ENCODE peak calls at places on chromosomes 6 and 20, in six cellular contexts. J is HCT116, F is choroid plexus epithelial cell, H is upper lobe of left lung, I is GM13977, Y is lower lobe of right lung. M is an unnamed sample.

GRCh38 chr6:42907336-42907735 is 8.5 kb upstream of the PTCRA start:
- DNase-seq in J (no peak), I (no peak), Y (no peak), H (no peak), F (no peak), M (no peak)

GRCh38 chr6:7051780-7052440 is 55.9 kb upstream of the RREB1 start:
- DNase-seq in H (peak), Y (peak), F (peak), J (no peak), I (peak), M (peak)

GRCh38 chr20:57540889-57541288 is 15.9 kb upstream of the CTCFL start:
- DNase-seq in Y (no peak), H (no peak), I (no peak), F (no peak), J (no peak), M (no peak)

GRCh38 chr20:51906049-51906448 is 103.7 kb upstream of the SALL4 start:
- DNase-seq in F (no peak), H (no peak), I (no peak), J (no peak), Y (no peak), M (no peak)

GRCh38 chr6:143549630-143550268 is 38.2 kb upstream of the FUCA2 start:
- DNase-seq in J (no peak), Y (no peak), I (peak), F (no peak), H (no peak), M (no peak)

GRCh38 chr20:48745330-48745729 is 82.5 kb downstream of the PREX1 start:
- DNase-seq in Y (no peak), I (no peak), J (no peak), F (peak), H (no peak), M (no peak)

GRCh38 chr6:157143171-157143884 is 180.0 kb downstream of the TMEM242 start:
- DNase-seq in J (no peak), I (no peak), F (peak), H (no peak), Y (no peak), M (no peak)

GRCh38 chr20:20786428-20786827 is 74.0 kb upstream of the RALGAPA2 start:
- DNase-seq in F (no peak), Y (peak), I (no peak), H (peak), J (no peak), M (no peak)

GRCh38 chr20:56706867-56707360 is 77.8 kb downstream of the TFAP2C start:
- DNase-seq in J (no peak), I (no peak), H (no peak), F (no peak), Y (no peak), M (no peak)

GRCh38 chr20:58224097-58224496 is 4.4 kb downstream of the ANKRD60 start:
- DNase-seq in J (no peak), Y (no peak), F (no peak), H (no peak), I (no peak), M (no peak)

GRCh38 chr6:33417127-33417902 is 592 bp downstream of the CUTA start:
- DNase-seq in F (peak), Y (no peak), I (no peak), H (no peak), J (no peak), M (no peak)

GRCh38 chr6:18207438-18207837 is 52.2 kb downstream of the KDM1B start:
- DNase-seq in Y (no peak), F (no peak), J (no peak), H (no peak), I (no peak), M (no peak)

GRCh38 chr6:27238010-27238983 is 9.2 kb upstream of the PRSS16 start:
- DNase-seq in Y (no peak), H (peak), J (no peak), I (no peak), F (no peak), M (peak)

GRCh38 chr6:165900970-165901369 is 237.9 kb upstream of the PDE10A start:
- DNase-seq in I (no peak), Y (no peak), H (no peak), F (no peak), J (no peak), M (no peak)

GRCh38 chr6:157989541-157990289 is 8.1 kb downstream of the SYNJ2 start:
- DNase-seq in H (no peak), Y (peak), F (peak), I (no peak), J (no peak), M (no peak)

GRCh38 chr20:34403063-34403827 is 40.2 kb downstream of the ITCH start:
- DNase-seq in Y (no peak), I (no peak), H (no peak), J (no peak), F (no peak), M (no peak)

GRCh38 chr6:128186724-128187123 is 285.9 kb upstream of the THEMIS start:
- DNase-seq in J (no peak), I (no peak), Y (no peak), H (no peak), F (peak), M (no peak)

GRCh38 chr6:142935553-142936517 is 9.1 kb downstream of the HIVEP2 start:
- DNase-seq in F (no peak), I (no peak), H (no peak), J (no peak), Y (no peak), M (no peak)

GRCh38 chr6:28980797-28981390 is 24.2 kb downstream of the ZNF311 start:
- DNase-seq in F (peak), J (peak), H (peak), I (peak), Y (no peak), M (no peak)

GRCh38 chr20:8152183-8152582 is 20.1 kb downstream of the PLCB1 start:
- DNase-seq in H (no peak), I (no peak), J (no peak), Y (no peak), F (peak), M (no peak)

GRCh38 chr6:168163096-168163731 is 84.2 kb upstream of the FRMD1 start:
- DNase-seq in I (no peak), F (peak), Y (no peak), H (no peak), J (no peak), M (no peak)

GRCh38 chr6:53741417-53741816 is 53.4 kb upstream of the LRRC1 start:
- DNase-seq in F (no peak), Y (peak), H (peak), I (no peak), J (no peak), M (no peak)

GRCh38 chr20:14865169-14865568 is 527.8 kb upstream of the FLRT3 start:
- DNase-seq in J (no peak), F (peak), H (no peak), I (no peak), Y (no peak), M (no peak)

GRCh38 chr6:27139753-27140522 is 107.6 kb upstream of the PRSS16 start:
- DNase-seq in J (no peak), F (no peak), Y (no peak), I (no peak), H (no peak), M (no peak)

GRCh38 chr6:140979642-140980091 is 1153.1 kb upstream of the GJE1 start:
- DNase-seq in Y (no peak), J (no peak), H (peak), F (peak), I (no peak), M (no peak)

GRCh38 chr6:6771224-6771915 is 182.8 kb downstream of the LY86 start:
- DNase-seq in J (no peak), F (no peak), Y (no peak), H (no peak), I (no peak), M (no peak)

GRCh38 chr6:152391179-152391880 is 245.8 kb downstream of the SYNE1 start:
- DNase-seq in F (peak), H (no peak), J (no peak), I (no peak), Y (no peak), M (no peak)

GRCh38 chr6:132401120-132401940 is at the start of gene MOXD1:
- DNase-seq in F (peak), Y (no peak), H (peak), I (peak), J (no peak), M (peak)

GRCh38 chr6:152387091-152387490 is 250.1 kb downstream of the SYNE1 start:
- DNase-seq in J (no peak), I (no peak), F (no peak), Y (no peak), H (no peak), M (no peak)

GRCh38 chr6:155341130-155341828 is 27.0 kb upstream of the TFB1M start:
- DNase-seq in I (no peak), J (no peak), Y (no peak), H (no peak), F (peak), M (no peak)

GRCh38 chr20:25484224-25484846 is 76.9 kb downstream of the GINS1 start:
- DNase-seq in H (no peak), J (no peak), F (no peak), Y (no peak), I (no peak), M (no peak)

GRCh38 chr6:50056242-50056641 is 6.5 kb upstream of the DEFB112 start:
- DNase-seq in J (no peak), H (no peak), Y (no peak), I (no peak), F (no peak), M (no peak)

GRCh38 chr20:40698744-40699143 is 9.7 kb upstream of the MAFB start:
- DNase-seq in F (no peak), H (no peak), J (no peak), Y (no peak), I (no peak), M (no peak)

GRCh38 chr20:40703981-40704530 is 15.0 kb upstream of the MAFB start:
- DNase-seq in I (no peak), H (no peak), F (no peak), Y (no peak), J (no peak), M (no peak)

GRCh38 chr20:40704828-40705227 is 15.8 kb upstream of the MAFB start:
- DNase-seq in Y (no peak), H (no peak), F (no peak), J (no peak), I (no peak), M (no peak)

GRCh38 chr20:40705413-40705812 is 16.4 kb upstream of the MAFB start:
- DNase-seq in F (no peak), H (no peak), Y (no peak), J (no peak), I (no peak), M (no peak)

DNA sequence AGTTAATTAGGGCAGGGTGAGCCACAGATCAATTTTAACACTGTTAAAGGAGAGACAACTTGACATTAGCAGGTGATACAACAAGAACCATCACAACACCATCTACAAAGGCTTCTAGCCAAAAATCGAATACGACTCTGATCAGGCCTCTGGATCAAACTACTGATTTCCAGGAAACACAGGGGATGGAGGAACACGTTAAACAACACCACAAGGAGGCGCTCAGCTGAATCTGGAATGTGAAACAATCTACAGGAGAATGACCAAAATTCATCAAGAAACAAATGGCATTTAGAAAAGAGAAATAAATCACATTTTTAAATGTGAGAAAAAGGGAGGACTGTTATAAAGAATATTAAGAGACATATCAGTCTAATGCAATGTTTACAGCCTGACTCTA is 13.5 kb upstream of the MAFB start:
- DNase-seq in J (no peak), I (no peak), F (no peak), Y (no peak), H (no peak), M (no peak)
- TF ChIP-seq CTCF in J (peak), I (peak), F (peak), Y (no peak), H (no peak), M (no peak)

GRCh38 chr6:74574794-74575193 is 631.1 kb downstream of the COL12A1 start:
- DNase-seq in J (peak), F (peak), H (no peak), I (no peak), Y (no peak), M (no peak)
- TF ChIP-seq CTCF in J (peak), F (peak), H (peak), I (peak), Y (peak), M (peak)

GRCh38 chr6:34792605-34793500 is 970 bp downstream of the BLTP3A start:
- DNase-seq in J (no peak), Y (no peak), I (peak), H (peak), F (peak), M (no peak)

GRCh38 chr6:34791164-34791841 is 580 bp upstream of the BLTP3A start:
- DNase-seq in F (peak), I (peak), J (peak), Y (peak), H (peak), M (peak)

GRCh38 chr6:34795836-34796425 is 4.0 kb downstream of the BLTP3A start:
- DNase-seq in J (no peak), H (no peak), Y (no peak), I (no peak), F (peak), M (no peak)

GRCh38 chr6:34793877-34794276 is 2.0 kb downstream of the BLTP3A start:
- DNase-seq in I (no peak), J (no peak), F (no peak), Y (no peak), H (no peak), M (no peak)

GRCh38 chr6:34791842-34792604 is at the start of gene BLTP3A:
- DNase-seq in H (peak), Y (peak), J (peak), I (peak), F (peak), M (peak)
- TF ChIP-seq CTCF in H (peak), Y (no peak), J (no peak), I (peak), F (no peak), M (no peak)

DNA sequence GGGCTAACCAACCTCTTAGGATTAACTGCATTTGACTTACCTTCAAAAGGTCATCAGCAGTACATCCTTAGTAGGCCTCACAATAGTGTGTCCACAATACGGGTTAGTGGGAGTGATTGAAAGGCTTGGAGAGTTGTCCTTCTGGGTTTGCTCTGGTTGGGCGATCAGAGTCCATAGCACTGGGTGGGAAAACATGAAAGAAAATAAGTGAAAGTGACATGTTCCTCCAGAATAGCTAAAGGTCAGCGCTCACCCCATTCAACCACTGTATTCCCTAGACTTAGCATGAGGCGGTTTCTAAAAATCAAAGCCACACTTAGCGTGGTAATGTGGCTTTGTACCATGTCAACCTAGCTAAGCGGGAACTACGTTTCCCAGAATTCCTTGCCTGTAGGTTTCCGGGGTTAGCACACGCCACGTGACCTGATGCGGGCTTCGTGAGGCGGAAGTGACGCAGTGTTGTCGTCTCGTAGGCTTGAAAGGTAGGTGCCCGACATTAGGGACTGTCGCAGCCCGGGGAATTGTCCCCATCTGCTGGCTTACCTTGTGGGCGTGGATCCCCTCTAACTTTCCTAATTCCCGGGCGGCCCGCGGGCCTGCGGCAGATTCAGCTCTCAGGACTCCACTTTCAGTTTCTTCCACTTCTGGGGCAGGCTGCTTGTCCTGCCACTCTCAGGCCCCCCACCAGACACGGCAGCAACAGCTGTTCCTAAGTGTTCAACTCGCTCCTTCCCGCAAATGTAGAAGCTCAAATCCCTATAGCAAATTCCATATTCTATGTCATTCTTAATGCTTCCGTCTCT is 19.8 kb upstream of the SCP2D1 start:
- DNase-seq in I (peak), J (peak), H (peak), Y (peak), F (peak), M (peak)
- TF ChIP-seq CTCF in I (peak), J (no peak), H (no peak), Y (no peak), F (no peak), M (no peak)

GRCh38 chr6:130381459-130382380 is 15.9 kb downstream of the TMEM200A start:
- DNase-seq in H (no peak), Y (no peak), F (peak), J (no peak), I (no peak), M (no peak)
- TF ChIP-seq CTCF in H (no peak), Y (no peak), F (peak), J (no peak), I (peak), M (no peak)

DNA sequence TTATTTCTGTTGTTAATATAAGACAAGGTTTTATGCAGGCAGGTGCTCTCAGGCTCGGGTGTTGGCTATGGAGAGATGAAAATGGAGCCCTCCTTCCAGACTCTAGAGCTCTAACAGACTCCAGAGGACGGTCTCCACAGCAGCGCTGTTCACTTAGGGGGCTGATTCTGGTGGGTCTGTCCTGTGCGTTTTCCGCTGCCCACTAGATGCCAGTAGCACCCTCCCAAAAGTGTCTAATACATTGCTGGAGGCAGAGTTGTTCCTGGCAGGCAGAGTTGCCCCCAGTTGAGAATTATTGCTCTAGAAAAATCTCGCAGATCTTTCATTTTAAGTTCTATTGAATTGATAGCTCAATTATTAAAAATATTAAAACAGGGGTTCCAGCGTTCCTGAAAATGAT is 109.9 kb downstream of the MAP3K4 start:
- DNase-seq in F (peak), I (no peak), J (no peak), Y (no peak), H (no peak), M (no peak)
- TF ChIP-seq CTCF in F (peak), I (peak), J (peak), Y (no peak), H (no peak), M (no peak)

DNA sequence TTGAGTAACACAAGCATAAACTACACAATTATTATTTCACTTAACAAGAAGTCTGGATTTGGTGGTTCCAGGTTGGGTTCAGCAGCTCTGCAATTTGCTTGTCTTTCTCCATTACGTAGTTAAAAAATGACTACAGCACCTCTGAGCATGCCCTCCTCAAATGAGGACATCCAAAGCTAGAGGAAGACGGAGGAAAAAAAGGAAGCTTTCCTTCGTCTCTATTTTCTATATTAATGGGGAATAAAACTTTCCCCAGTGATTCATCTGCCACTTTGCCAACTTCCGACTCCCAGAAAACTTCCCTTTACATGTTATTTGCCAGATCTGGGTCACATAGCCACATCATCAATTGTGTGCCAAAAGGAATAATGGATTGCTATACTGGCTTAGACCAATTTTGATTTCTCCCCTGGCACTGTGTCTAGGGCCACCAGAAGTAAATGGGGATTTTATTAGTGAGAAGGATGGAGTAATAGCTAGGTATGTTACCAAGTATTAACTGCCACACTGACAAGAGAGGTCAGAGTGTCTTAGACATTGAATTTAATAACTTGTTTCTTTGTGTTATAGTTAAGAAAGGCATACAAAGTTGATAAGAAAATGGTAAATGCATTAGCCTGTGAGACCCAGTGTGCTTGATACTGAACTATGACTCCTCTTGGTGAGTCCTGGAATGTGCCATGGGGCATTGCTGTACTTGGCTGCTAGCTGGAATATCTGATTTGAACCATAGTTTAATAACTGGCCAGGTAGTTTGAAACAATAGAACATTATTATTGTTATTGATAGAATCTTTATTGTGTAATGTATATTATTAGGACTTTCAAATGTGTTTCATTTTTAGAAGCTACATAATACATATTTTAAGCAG is 69.7 kb downstream of the ZFAND3 start:
- DNase-seq in F (no peak), H (no peak), Y (no peak), J (no peak), I (no peak), M (no peak)
- TF ChIP-seq CTCF in F (no peak), H (no peak), Y (no peak), J (no peak), I (no peak), M (no peak)